ENCODE peak calls at places on chromosomes 5 and 9, in seven cellular contexts. One of them, this sample, is unnamed.

GRCh38 chr5:135353952-135354721 is 44.9 kb downstream of the MACROH2A1 start:
- DNase-seq in activated T-cell treated with anti-CD3 and anti-CD28 coated beads for 1 hour: no peak
- DNase-seq in stimulated activated naive B cell treated with anti-CD40 and anti-IgM and Interleukin-4, amounts not matched to agents 10 μg/mL and 1 μg/mL and 100 μg/mL, for 72 hours: no peak
- DNase-seq in adrenal gland: no peak
- DNase-seq in anterior cingulate cortex: peak
- DNase-seq in stimulated activated CD4-positive, alpha-beta T cell treated with anti-CD3 and anti-CD28 coated beads, Interleukin-4, amount 100 ng/mL, for 24 hours: no peak
- DNase-seq in sciatic nerve: no peak
- DNase-seq in this sample: no peak

GRCh38 chr9:120080781-120081180 is 499.2 kb downstream of the CDK5RAP2 start:
- DNase-seq in adrenal gland: no peak
- DNase-seq in anterior cingulate cortex: no peak
- DNase-seq in activated T-cell treated with anti-CD3 and anti-CD28 coated beads for 1 hour: no peak
- DNase-seq in sciatic nerve: no peak
- DNase-seq in stimulated activated naive B cell treated with anti-CD40 and anti-IgM and Interleukin-4, amounts not matched to agents 10 μg/mL and 1 μg/mL and 100 μg/mL, for 72 hours: no peak
- DNase-seq in stimulated activated CD4-positive, alpha-beta T cell treated with anti-CD3 and anti-CD28 coated beads, Interleukin-4, amount 100 ng/mL, for 24 hours: no peak
- DNase-seq in this sample: peak

GRCh38 chr5:168282120-168282519 is 9.3 kb upstream of the WWC1 start:
- DNase-seq in sciatic nerve: no peak
- DNase-seq in anterior cingulate cortex: no peak
- DNase-seq in activated T-cell treated with anti-CD3 and anti-CD28 coated beads for 1 hour: no peak
- DNase-seq in adrenal gland: peak
- DNase-seq in stimulated activated naive B cell treated with anti-CD40 and anti-IgM and Interleukin-4, amounts not matched to agents 10 μg/mL and 1 μg/mL and 100 μg/mL, for 72 hours: no peak
- DNase-seq in stimulated activated CD4-positive, alpha-beta T cell treated with anti-CD3 and anti-CD28 coated beads, Interleukin-4, amount 100 ng/mL, for 24 hours: no peak
- DNase-seq in this sample: no peak

GRCh38 chr5:141637266-141637692 is 482 bp downstream of the RELL2 start:
- DNase-seq in stimulated activated naive B cell treated with anti-CD40 and anti-IgM and Interleukin-4, amounts not matched to agents 10 μg/mL and 1 μg/mL and 100 μg/mL, for 72 hours: peak
- DNase-seq in anterior cingulate cortex: no peak
- DNase-seq in stimulated activated CD4-positive, alpha-beta T cell treated with anti-CD3 and anti-CD28 coated beads, Interleukin-4, amount 100 ng/mL, for 24 hours: peak
- DNase-seq in adrenal gland: peak
- DNase-seq in activated T-cell treated with anti-CD3 and anti-CD28 coated beads for 1 hour: peak
- DNase-seq in sciatic nerve: no peak
- DNase-seq in this sample: no peak

GRCh38 chr5:118577621-118578020 is 410.7 kb downstream of the DTWD2 start:
- DNase-seq in stimulated activated naive B cell treated with anti-CD40 and anti-IgM and Interleukin-4, amounts not matched to agents 10 μg/mL and 1 μg/mL and 100 μg/mL, for 72 hours: no peak
- DNase-seq in sciatic nerve: no peak
- DNase-seq in adrenal gland: no peak
- DNase-seq in activated T-cell treated with anti-CD3 and anti-CD28 coated beads for 1 hour: no peak
- DNase-seq in anterior cingulate cortex: no peak
- DNase-seq in stimulated activated CD4-positive, alpha-beta T cell treated with anti-CD3 and anti-CD28 coated beads, Interleukin-4, amount 100 ng/mL, for 24 hours: no peak
- DNase-seq in this sample: no peak

GRCh38 chr9:18067553-18068120 is 406.3 kb upstream of the ADAMTSL1 start:
- DNase-seq in stimulated activated naive B cell treated with anti-CD40 and anti-IgM and Interleukin-4, amounts not matched to agents 10 μg/mL and 1 μg/mL and 100 μg/mL, for 72 hours: no peak
- DNase-seq in activated T-cell treated with anti-CD3 and anti-CD28 coated beads for 1 hour: no peak
- DNase-seq in sciatic nerve: no peak
- DNase-seq in adrenal gland: no peak
- DNase-seq in stimulated activated CD4-positive, alpha-beta T cell treated with anti-CD3 and anti-CD28 coated beads, Interleukin-4, amount 100 ng/mL, for 24 hours: no peak
- DNase-seq in anterior cingulate cortex: no peak
- DNase-seq in this sample: no peak

GRCh38 chr5:68502531-68502930 is 287.0 kb downstream of the PIK3R1 start:
- DNase-seq in sciatic nerve: no peak
- DNase-seq in stimulated activated naive B cell treated with anti-CD40 and anti-IgM and Interleukin-4, amounts not matched to agents 10 μg/mL and 1 μg/mL and 100 μg/mL, for 72 hours: no peak
- DNase-seq in anterior cingulate cortex: no peak
- DNase-seq in adrenal gland: no peak
- DNase-seq in stimulated activated CD4-positive, alpha-beta T cell treated with anti-CD3 and anti-CD28 coated beads, Interleukin-4, amount 100 ng/mL, for 24 hours: no peak
- DNase-seq in activated T-cell treated with anti-CD3 and anti-CD28 coated beads for 1 hour: no peak
- DNase-seq in this sample: no peak

GRCh38 chr5:82183828-82184227 is 94.3 kb downstream of the RPS23 start:
- DNase-seq in anterior cingulate cortex: no peak
- DNase-seq in stimulated activated CD4-positive, alpha-beta T cell treated with anti-CD3 and anti-CD28 coated beads, Interleukin-4, amount 100 ng/mL, for 24 hours: no peak
- DNase-seq in sciatic nerve: no peak
- DNase-seq in adrenal gland: no peak
- DNase-seq in stimulated activated naive B cell treated with anti-CD40 and anti-IgM and Interleukin-4, amounts not matched to agents 10 μg/mL and 1 μg/mL and 100 μg/mL, for 72 hours: no peak
- DNase-seq in activated T-cell treated with anti-CD3 and anti-CD28 coated beads for 1 hour: no peak
- DNase-seq in this sample: no peak

GRCh38 chr5:76813982-76814562 is 4.8 kb upstream of the F2RL1 start:
- DNase-seq in adrenal gland: no peak
- DNase-seq in activated T-cell treated with anti-CD3 and anti-CD28 coated beads for 1 hour: no peak
- DNase-seq in stimulated activated naive B cell treated with anti-CD40 and anti-IgM and Interleukin-4, amounts not matched to agents 10 μg/mL and 1 μg/mL and 100 μg/mL, for 72 hours: no peak
- DNase-seq in stimulated activated CD4-positive, alpha-beta T cell treated with anti-CD3 and anti-CD28 coated beads, Interleukin-4, amount 100 ng/mL, for 24 hours: no peak
- DNase-seq in anterior cingulate cortex: no peak
- DNase-seq in sciatic nerve: no peak
- DNase-seq in this sample: no peak

GRCh38 chr9:107628444-107628843 is 138.9 kb upstream of the KLF4 start:
- DNase-seq in stimulated activated CD4-positive, alpha-beta T cell treated with anti-CD3 and anti-CD28 coated beads, Interleukin-4, amount 100 ng/mL, for 24 hours: no peak
- DNase-seq in adrenal gland: no peak
- DNase-seq in activated T-cell treated with anti-CD3 and anti-CD28 coated beads for 1 hour: no peak
- DNase-seq in sciatic nerve: no peak
- DNase-seq in anterior cingulate cortex: no peak
- DNase-seq in stimulated activated naive B cell treated with anti-CD40 and anti-IgM and Interleukin-4, amounts not matched to agents 10 μg/mL and 1 μg/mL and 100 μg/mL, for 72 hours: no peak
- DNase-seq in this sample: no peak

GRCh38 chr9:109600142-109600541 is 102.0 kb upstream of the PTPN3 start:
- DNase-seq in activated T-cell treated with anti-CD3 and anti-CD28 coated beads for 1 hour: no peak
- DNase-seq in stimulated activated naive B cell treated with anti-CD40 and anti-IgM and Interleukin-4, amounts not matched to agents 10 μg/mL and 1 μg/mL and 100 μg/mL, for 72 hours: no peak
- DNase-seq in anterior cingulate cortex: no peak
- DNase-seq in sciatic nerve: no peak
- DNase-seq in adrenal gland: no peak
- DNase-seq in stimulated activated CD4-positive, alpha-beta T cell treated with anti-CD3 and anti-CD28 coated beads, Interleukin-4, amount 100 ng/mL, for 24 hours: no peak
- DNase-seq in this sample: no peak

GRCh38 chr5:110865400-110866094 is 126.7 kb downstream of the SLC25A46 start:
- DNase-seq in sciatic nerve: no peak
- DNase-seq in activated T-cell treated with anti-CD3 and anti-CD28 coated beads for 1 hour: no peak
- DNase-seq in stimulated activated CD4-positive, alpha-beta T cell treated with anti-CD3 and anti-CD28 coated beads, Interleukin-4, amount 100 ng/mL, for 24 hours: no peak
- DNase-seq in anterior cingulate cortex: no peak
- DNase-seq in adrenal gland: peak
- DNase-seq in stimulated activated naive B cell treated with anti-CD40 and anti-IgM and Interleukin-4, amounts not matched to agents 10 μg/mL and 1 μg/mL and 100 μg/mL, for 72 hours: no peak
- DNase-seq in this sample: no peak

GRCh38 chr5:163565492-163565891 is 60.1 kb downstream of the MAT2B start:
- DNase-seq in stimulated activated CD4-positive, alpha-beta T cell treated with anti-CD3 and anti-CD28 coated beads, Interleukin-4, amount 100 ng/mL, for 24 hours: no peak
- DNase-seq in sciatic nerve: no peak
- DNase-seq in stimulated activated naive B cell treated with anti-CD40 and anti-IgM and Interleukin-4, amounts not matched to agents 10 μg/mL and 1 μg/mL and 100 μg/mL, for 72 hours: no peak
- DNase-seq in activated T-cell treated with anti-CD3 and anti-CD28 coated beads for 1 hour: no peak
- DNase-seq in anterior cingulate cortex: no peak
- DNase-seq in adrenal gland: peak
- DNase-seq in this sample: no peak

GRCh38 chr5:132059696-132060500 is 557 bp upstream of the IL3 start:
- DNase-seq in anterior cingulate cortex: no peak
- DNase-seq in activated T-cell treated with anti-CD3 and anti-CD28 coated beads for 1 hour: no peak
- DNase-seq in sciatic nerve: no peak
- DNase-seq in stimulated activated naive B cell treated with anti-CD40 and anti-IgM and Interleukin-4, amounts not matched to agents 10 μg/mL and 1 μg/mL and 100 μg/mL, for 72 hours: no peak
- DNase-seq in adrenal gland: no peak
- DNase-seq in stimulated activated CD4-positive, alpha-beta T cell treated with anti-CD3 and anti-CD28 coated beads, Interleukin-4, amount 100 ng/mL, for 24 hours: no peak
- DNase-seq in this sample: no peak

GRCh38 chr5:65157906-65158603 is 323.7 kb downstream of the ADAMTS6 start:
- DNase-seq in anterior cingulate cortex: no peak
- DNase-seq in adrenal gland: no peak
- DNase-seq in activated T-cell treated with anti-CD3 and anti-CD28 coated beads for 1 hour: no peak
- DNase-seq in sciatic nerve: no peak
- DNase-seq in stimulated activated naive B cell treated with anti-CD40 and anti-IgM and Interleukin-4, amounts not matched to agents 10 μg/mL and 1 μg/mL and 100 μg/mL, for 72 hours: no peak
- DNase-seq in stimulated activated CD4-positive, alpha-beta T cell treated with anti-CD3 and anti-CD28 coated beads, Interleukin-4, amount 100 ng/mL, for 24 hours: no peak
- DNase-seq in this sample: no peak

GRCh38 chr9:133509179-133510083 is 15.3 kb downstream of the MYMK start:
- DNase-seq in anterior cingulate cortex: no peak
- DNase-seq in stimulated activated naive B cell treated with anti-CD40 and anti-IgM and Interleukin-4, amounts not matched to agents 10 μg/mL and 1 μg/mL and 100 μg/mL, for 72 hours: no peak
- DNase-seq in adrenal gland: no peak
- DNase-seq in activated T-cell treated with anti-CD3 and anti-CD28 coated beads for 1 hour: no peak
- DNase-seq in stimulated activated CD4-positive, alpha-beta T cell treated with anti-CD3 and anti-CD28 coated beads, Interleukin-4, amount 100 ng/mL, for 24 hours: no peak
- DNase-seq in sciatic nerve: no peak
- DNase-seq in this sample: peak

GRCh38 chr5:176466245-176466871 is 18.2 kb downstream of the FAF2 start:
- DNase-seq in sciatic nerve: no peak
- DNase-seq in stimulated activated CD4-positive, alpha-beta T cell treated with anti-CD3 and anti-CD28 coated beads, Interleukin-4, amount 100 ng/mL, for 24 hours: no peak
- DNase-seq in stimulated activated naive B cell treated with anti-CD40 and anti-IgM and Interleukin-4, amounts not matched to agents 10 μg/mL and 1 μg/mL and 100 μg/mL, for 72 hours: no peak
- DNase-seq in activated T-cell treated with anti-CD3 and anti-CD28 coated beads for 1 hour: no peak
- DNase-seq in adrenal gland: no peak
- DNase-seq in anterior cingulate cortex: no peak
- DNase-seq in this sample: no peak

GRCh38 chr9:70924905-70925547 is 196.4 kb downstream of the TRPM3 start:
- DNase-seq in stimulated activated CD4-positive, alpha-beta T cell treated with anti-CD3 and anti-CD28 coated beads, Interleukin-4, amount 100 ng/mL, for 24 hours: peak
- DNase-seq in anterior cingulate cortex: no peak
- DNase-seq in activated T-cell treated with anti-CD3 and anti-CD28 coated beads for 1 hour: no peak
- DNase-seq in sciatic nerve: no peak
- DNase-seq in stimulated activated naive B cell treated with anti-CD40 and anti-IgM and Interleukin-4, amounts not matched to agents 10 μg/mL and 1 μg/mL and 100 μg/mL, for 72 hours: no peak
- DNase-seq in adrenal gland: peak
- DNase-seq in this sample: no peak

GRCh38 chr5:142823176-142823575 is 53.0 kb downstream of the ARHGAP26 start:
- DNase-seq in anterior cingulate cortex: no peak
- DNase-seq in sciatic nerve: no peak
- DNase-seq in stimulated activated naive B cell treated with anti-CD40 and anti-IgM and Interleukin-4, amounts not matched to agents 10 μg/mL and 1 μg/mL and 100 μg/mL, for 72 hours: no peak
- DNase-seq in adrenal gland: no peak
- DNase-seq in stimulated activated CD4-positive, alpha-beta T cell treated with anti-CD3 and anti-CD28 coated beads, Interleukin-4, amount 100 ng/mL, for 24 hours: no peak
- DNase-seq in activated T-cell treated with anti-CD3 and anti-CD28 coated beads for 1 hour: no peak
- DNase-seq in this sample: no peak

GRCh38 chr9:94980947-94981632 is 254.6 kb downstream of the AOPEP start:
- DNase-seq in activated T-cell treated with anti-CD3 and anti-CD28 coated beads for 1 hour: no peak
- DNase-seq in adrenal gland: no peak
- DNase-seq in stimulated activated naive B cell treated with anti-CD40 and anti-IgM and Interleukin-4, amounts not matched to agents 10 μg/mL and 1 μg/mL and 100 μg/mL, for 72 hours: no peak
- DNase-seq in stimulated activated CD4-positive, alpha-beta T cell treated with anti-CD3 and anti-CD28 coated beads, Interleukin-4, amount 100 ng/mL, for 24 hours: no peak
- DNase-seq in anterior cingulate cortex: no peak
- DNase-seq in sciatic nerve: no peak
- DNase-seq in this sample: no peak

GRCh38 chr5:124738751-124739559 is 7.5 kb downstream of the ZNF608 start:
- DNase-seq in stimulated activated CD4-positive, alpha-beta T cell treated with anti-CD3 and anti-CD28 coated beads, Interleukin-4, amount 100 ng/mL, for 24 hours: no peak
- DNase-seq in activated T-cell treated with anti-CD3 and anti-CD28 coated beads for 1 hour: no peak
- DNase-seq in anterior cingulate cortex: no peak
- DNase-seq in adrenal gland: no peak
- DNase-seq in stimulated activated naive B cell treated with anti-CD40 and anti-IgM and Interleukin-4, amounts not matched to agents 10 μg/mL and 1 μg/mL and 100 μg/mL, for 72 hours: no peak
- DNase-seq in sciatic nerve: no peak
- DNase-seq in this sample: no peak

GRCh38 chr9:125549465-125550215 is 157.4 kb downstream of the MAPKAP1 start:
- DNase-seq in sciatic nerve: no peak
- DNase-seq in anterior cingulate cortex: no peak
- DNase-seq in adrenal gland: peak
- DNase-seq in stimulated activated naive B cell treated with anti-CD40 and anti-IgM and Interleukin-4, amounts not matched to agents 10 μg/mL and 1 μg/mL and 100 μg/mL, for 72 hours: no peak
- DNase-seq in activated T-cell treated with anti-CD3 and anti-CD28 coated beads for 1 hour: no peak
- DNase-seq in stimulated activated CD4-positive, alpha-beta T cell treated with anti-CD3 and anti-CD28 coated beads, Interleukin-4, amount 100 ng/mL, for 24 hours: no peak
- DNase-seq in this sample: no peak

GRCh38 chr5:75089137-75089536 is 36.8 kb upstream of the GCNT4 start:
- DNase-seq in sciatic nerve: no peak
- DNase-seq in activated T-cell treated with anti-CD3 and anti-CD28 coated beads for 1 hour: no peak
- DNase-seq in anterior cingulate cortex: no peak
- DNase-seq in stimulated activated CD4-positive, alpha-beta T cell treated with anti-CD3 and anti-CD28 coated beads, Interleukin-4, amount 100 ng/mL, for 24 hours: peak
- DNase-seq in adrenal gland: no peak
- DNase-seq in stimulated activated naive B cell treated with anti-CD40 and anti-IgM and Interleukin-4, amounts not matched to agents 10 μg/mL and 1 μg/mL and 100 μg/mL, for 72 hours: no peak
- DNase-seq in this sample: no peak

GRCh38 chr5:93578813-93579560 is 2.0 kb downstream of the NR2F1-AS1 start:
- DNase-seq in adrenal gland: peak
- DNase-seq in anterior cingulate cortex: peak
- DNase-seq in stimulated activated naive B cell treated with anti-CD40 and anti-IgM and Interleukin-4, amounts not matched to agents 10 μg/mL and 1 μg/mL and 100 μg/mL, for 72 hours: no peak
- DNase-seq in activated T-cell treated with anti-CD3 and anti-CD28 coated beads for 1 hour: no peak
- DNase-seq in sciatic nerve: peak
- DNase-seq in stimulated activated CD4-positive, alpha-beta T cell treated with anti-CD3 and anti-CD28 coated beads, Interleukin-4, amount 100 ng/mL, for 24 hours: no peak
- DNase-seq in this sample: no peak

GRCh38 chr5:138354926-138355378 is 2.5 kb downstream of the KDM3B start:
- DNase-seq in adrenal gland: peak
- DNase-seq in anterior cingulate cortex: no peak
- DNase-seq in stimulated activated naive B cell treated with anti-CD40 and anti-IgM and Interleukin-4, amounts not matched to agents 10 μg/mL and 1 μg/mL and 100 μg/mL, for 72 hours: peak
- DNase-seq in activated T-cell treated with anti-CD3 and anti-CD28 coated beads for 1 hour: no peak
- DNase-seq in stimulated activated CD4-positive, alpha-beta T cell treated with anti-CD3 and anti-CD28 coated beads, Interleukin-4, amount 100 ng/mL, for 24 hours: peak
- DNase-seq in sciatic nerve: no peak
- DNase-seq in this sample: no peak

GRCh38 chr5:82812575-82812974 is 264.6 kb downstream of the TMEM167A start:
- DNase-seq in sciatic nerve: no peak
- DNase-seq in stimulated activated CD4-positive, alpha-beta T cell treated with anti-CD3 and anti-CD28 coated beads, Interleukin-4, amount 100 ng/mL, for 24 hours: no peak
- DNase-seq in activated T-cell treated with anti-CD3 and anti-CD28 coated beads for 1 hour: no peak
- DNase-seq in stimulated activated naive B cell treated with anti-CD40 and anti-IgM and Interleukin-4, amounts not matched to agents 10 μg/mL and 1 μg/mL and 100 μg/mL, for 72 hours: no peak
- DNase-seq in anterior cingulate cortex: no peak
- DNase-seq in adrenal gland: no peak
- DNase-seq in this sample: no peak

GRCh38 chr9:108603141-108603540 is 252.6 kb downstream of the ACTL7B start:
- DNase-seq in anterior cingulate cortex: no peak
- DNase-seq in sciatic nerve: no peak
- DNase-seq in stimulated activated naive B cell treated with anti-CD40 and anti-IgM and Interleukin-4, amounts not matched to agents 10 μg/mL and 1 μg/mL and 100 μg/mL, for 72 hours: no peak
- DNase-seq in adrenal gland: no peak
- DNase-seq in stimulated activated CD4-positive, alpha-beta T cell treated with anti-CD3 and anti-CD28 coated beads, Interleukin-4, amount 100 ng/mL, for 24 hours: no peak
- DNase-seq in activated T-cell treated with anti-CD3 and anti-CD28 coated beads for 1 hour: no peak
- DNase-seq in this sample: no peak

GRCh38 chr5:57184322-57184721 is 10.5 kb downstream of the GPBP1 start:
- DNase-seq in sciatic nerve: no peak
- DNase-seq in adrenal gland: no peak
- DNase-seq in activated T-cell treated with anti-CD3 and anti-CD28 coated beads for 1 hour: no peak
- DNase-seq in stimulated activated CD4-positive, alpha-beta T cell treated with anti-CD3 and anti-CD28 coated beads, Interleukin-4, amount 100 ng/mL, for 24 hours: no peak
- DNase-seq in anterior cingulate cortex: no peak
- DNase-seq in stimulated activated naive B cell treated with anti-CD40 and anti-IgM and Interleukin-4, amounts not matched to agents 10 μg/mL and 1 μg/mL and 100 μg/mL, for 72 hours: no peak
- DNase-seq in this sample: no peak

GRCh38 chr9:125884196-125884595 is 137.0 kb downstream of the PBX3 start:
- DNase-seq in stimulated activated naive B cell treated with anti-CD40 and anti-IgM and Interleukin-4, amounts not matched to agents 10 μg/mL and 1 μg/mL and 100 μg/mL, for 72 hours: no peak
- DNase-seq in sciatic nerve: no peak
- DNase-seq in activated T-cell treated with anti-CD3 and anti-CD28 coated beads for 1 hour: no peak
- DNase-seq in stimulated activated CD4-positive, alpha-beta T cell treated with anti-CD3 and anti-CD28 coated beads, Interleukin-4, amount 100 ng/mL, for 24 hours: no peak
- DNase-seq in adrenal gland: no peak
- DNase-seq in anterior cingulate cortex: no peak
- DNase-seq in this sample: no peak

GRCh38 chr5:126988021-126988569 is 42.3 kb downstream of the MARCHF3 start:
- DNase-seq in stimulated activated naive B cell treated with anti-CD40 and anti-IgM and Interleukin-4, amounts not matched to agents 10 μg/mL and 1 μg/mL and 100 μg/mL, for 72 hours: peak
- DNase-seq in sciatic nerve: no peak
- DNase-seq in activated T-cell treated with anti-CD3 and anti-CD28 coated beads for 1 hour: no peak
- DNase-seq in stimulated activated CD4-positive, alpha-beta T cell treated with anti-CD3 and anti-CD28 coated beads, Interleukin-4, amount 100 ng/mL, for 24 hours: peak
- DNase-seq in adrenal gland: no peak
- DNase-seq in anterior cingulate cortex: no peak
- DNase-seq in this sample: no peak

GRCh38 chr9:4382722-4383317 is 83.0 kb upstream of the GLIS3 start:
- DNase-seq in sciatic nerve: no peak
- DNase-seq in stimulated activated naive B cell treated with anti-CD40 and anti-IgM and Interleukin-4, amounts not matched to agents 10 μg/mL and 1 μg/mL and 100 μg/mL, for 72 hours: no peak
- DNase-seq in adrenal gland: peak
- DNase-seq in activated T-cell treated with anti-CD3 and anti-CD28 coated beads for 1 hour: no peak
- DNase-seq in stimulated activated CD4-positive, alpha-beta T cell treated with anti-CD3 and anti-CD28 coated beads, Interleukin-4, amount 100 ng/mL, for 24 hours: no peak
- DNase-seq in anterior cingulate cortex: no peak
- DNase-seq in this sample: no peak

GRCh38 chr9:107358867-107359440 is 75.9 kb downstream of the RAD23B start:
- DNase-seq in stimulated activated naive B cell treated with anti-CD40 and anti-IgM and Interleukin-4, amounts not matched to agents 10 μg/mL and 1 μg/mL and 100 μg/mL, for 72 hours: no peak
- DNase-seq in sciatic nerve: no peak
- DNase-seq in anterior cingulate cortex: peak
- DNase-seq in activated T-cell treated with anti-CD3 and anti-CD28 coated beads for 1 hour: no peak
- DNase-seq in adrenal gland: no peak
- DNase-seq in stimulated activated CD4-positive, alpha-beta T cell treated with anti-CD3 and anti-CD28 coated beads, Interleukin-4, amount 100 ng/mL, for 24 hours: no peak
- DNase-seq in this sample: no peak